ENCODE peak calls at places on chromosomes 12 and 14, in six cellular contexts. F, A, K, P, B and H are unnamed samples.

GRCh38 chr12:13198921-13199320 is 2.4 kb downstream of the EMP1 start:
- DNase-seq in K (no peak), B (peak), P (no peak), A (peak), F (no peak), H (peak)

GRCh38 chr12:67671419-67671818 is 22.9 kb downstream of the DYRK2 start:
- DNase-seq in K (no peak), F (no peak), P (no peak), B (peak), A (no peak), H (peak)

GRCh38 chr14:65269732-65270131 is 142.8 kb upstream of the FUT8 start:
- DNase-seq in K (no peak), P (no peak), F (no peak), A (no peak), B (no peak), H (no peak)

GRCh38 chr12:38915783-38916182 is 10.4 kb upstream of the CPNE8 start:
- DNase-seq in F (no peak), A (no peak), K (no peak), P (no peak), B (no peak), H (no peak)

GRCh38 chr12:11630046-11630706 is 19.3 kb upstream of the ETV6 start:
- DNase-seq in K (no peak), F (no peak), P (no peak), A (no peak), B (no peak), H (no peak)

GRCh38 chr12:128075332-128075731 is 191.6 kb upstream of the TMEM132C start:
- DNase-seq in B (no peak), P (no peak), K (no peak), F (no peak), A (no peak), H (no peak)

GRCh38 chr12:76679778-76680177 is 84.1 kb upstream of the ZDHHC17 start:
- DNase-seq in P (no peak), A (no peak), F (no peak), B (no peak), K (no peak), H (no peak)

GRCh38 chr12:43066471-43066870 is 476.9 kb upstream of the PRICKLE1 start:
- DNase-seq in P (no peak), A (no peak), B (peak), K (no peak), F (no peak), H (no peak)

GRCh38 chr12:29880987-29881386 is 97.2 kb upstream of the TMTC1 start:
- DNase-seq in A (no peak), B (no peak), P (no peak), F (no peak), K (no peak), H (no peak)
- TF ChIP-seq CTCF in A (no peak), B (no peak), P (no peak), F (no peak), K (no peak), H (no peak)

GRCh38 chr12:93115198-93115601 is 186.1 kb upstream of the EEA1 start:
- DNase-seq in P (no peak), A (peak), K (no peak), B (no peak), F (no peak), H (peak)
- H3K4me3 ChIP-seq in P (peak), A (no peak), K (no peak), B (no peak), F (no peak), H (no peak)

DNA sequence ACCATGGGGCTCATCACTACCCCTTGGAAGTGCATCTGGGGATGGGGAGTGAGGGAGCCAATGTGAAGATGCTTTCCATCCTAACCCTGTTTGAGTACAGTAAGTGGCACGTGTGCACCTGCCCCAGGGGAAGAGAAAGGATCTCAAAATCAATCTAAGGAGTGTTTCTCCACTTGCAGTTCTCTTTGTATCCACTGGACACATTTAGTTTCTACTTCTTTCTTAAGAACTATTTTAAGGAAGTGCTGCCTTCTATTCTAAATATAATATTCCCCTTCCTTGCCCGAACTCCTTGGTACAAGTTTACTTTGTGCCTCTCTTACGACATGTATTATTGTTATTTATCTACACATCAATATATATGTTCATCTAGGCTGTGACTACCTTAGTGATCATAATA is 73.8 kb downstream of the TTC6 start:
- DNase-seq in A (no peak), P (no peak), F (no peak), K (no peak), B (no peak), H (no peak)
- TF ChIP-seq CTCF in A (no peak), P (no peak), F (no peak), K (no peak), B (no peak), H (no peak)

DNA sequence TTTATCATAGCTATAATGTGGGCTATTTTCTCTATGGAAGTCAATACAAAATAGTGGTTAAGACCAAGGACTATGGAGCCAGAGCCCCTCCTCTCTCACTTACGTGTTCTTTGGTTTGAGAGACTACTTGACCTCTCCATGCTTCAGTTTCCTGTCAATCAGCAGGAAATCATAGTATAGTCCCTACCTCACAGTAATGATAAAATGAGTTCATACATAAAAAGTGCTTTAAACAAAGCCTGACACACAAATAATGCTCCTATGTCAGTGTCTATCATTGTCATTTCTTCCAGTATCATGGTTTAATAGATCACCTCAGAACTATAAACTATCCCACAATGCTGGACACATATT is 90.4 kb downstream of the MED13L start:
- DNase-seq in F (no peak), K (no peak), A (no peak), B (no peak), P (no peak), H (no peak)
- H3K4me3 ChIP-seq in F (no peak), K (no peak), A (no peak), B (no peak), P (no peak), H (no peak)

DNA sequence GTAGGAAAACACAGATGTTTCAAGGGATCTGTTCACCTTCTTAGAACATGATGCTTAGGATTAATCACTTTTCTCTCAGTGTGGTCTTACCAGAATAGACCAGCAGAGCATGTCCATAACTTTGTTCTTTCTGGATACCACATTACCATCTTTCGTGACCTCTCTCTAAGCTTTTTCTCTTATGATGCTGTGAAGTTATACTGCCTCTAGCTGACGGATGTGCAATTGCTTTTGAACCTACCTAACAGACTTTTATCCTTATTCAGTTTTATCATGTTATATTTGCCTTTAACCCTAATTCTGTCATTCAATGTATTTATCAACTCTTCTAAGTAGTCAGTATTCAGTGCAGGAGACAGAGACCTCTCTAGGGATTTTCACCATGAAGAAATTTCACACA is 246.7 kb downstream of the DACT1 start:
- DNase-seq in B (no peak), F (no peak), K (no peak), P (no peak), A (no peak), H (no peak)
- TF ChIP-seq CTCF in B (peak), F (peak), K (no peak), P (no peak), A (peak), H (peak)

DNA sequence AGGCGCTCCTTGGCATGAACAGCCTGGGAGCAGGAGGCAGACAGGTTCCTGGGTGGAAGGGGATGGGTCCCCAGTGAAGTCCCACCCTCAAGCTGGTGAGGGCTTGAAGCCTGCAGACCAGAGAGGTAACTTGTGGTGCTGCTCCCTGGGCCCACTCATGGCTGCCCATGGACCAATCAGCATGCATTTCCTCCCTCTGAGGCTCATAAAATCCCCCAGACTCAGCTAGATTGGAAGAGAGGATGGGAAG is 50.2 kb downstream of the A2M start:
- DNase-seq in B (no peak), K (no peak), A (no peak), F (no peak), P (no peak), H (no peak)
- H3K4me3 ChIP-seq in B (no peak), K (peak), A (no peak), F (no peak), P (peak), H (peak)

GRCh38 chr12:69469854-69470188 is 367 bp upstream of the FRS2 start:
- DNase-seq in F (no peak), B (no peak), P (no peak), A (no peak), K (no peak), H (no peak)

GRCh38 chr12:69471667-69472385 is 1.6 kb downstream of the FRS2 start:
- DNase-seq in K (no peak), P (no peak), A (no peak), F (no peak), B (no peak), H (no peak)

GRCh38 chr12:69468237-69469026 is 1.8 kb upstream of the FRS2 start:
- DNase-seq in K (no peak), A (no peak), P (no peak), F (no peak), B (no peak), H (peak)

GRCh38 chr12:69473229-69473628 is 3.0 kb downstream of the FRS2 start:
- DNase-seq in P (no peak), B (no peak), A (no peak), K (no peak), F (no peak), H (no peak)

DNA sequence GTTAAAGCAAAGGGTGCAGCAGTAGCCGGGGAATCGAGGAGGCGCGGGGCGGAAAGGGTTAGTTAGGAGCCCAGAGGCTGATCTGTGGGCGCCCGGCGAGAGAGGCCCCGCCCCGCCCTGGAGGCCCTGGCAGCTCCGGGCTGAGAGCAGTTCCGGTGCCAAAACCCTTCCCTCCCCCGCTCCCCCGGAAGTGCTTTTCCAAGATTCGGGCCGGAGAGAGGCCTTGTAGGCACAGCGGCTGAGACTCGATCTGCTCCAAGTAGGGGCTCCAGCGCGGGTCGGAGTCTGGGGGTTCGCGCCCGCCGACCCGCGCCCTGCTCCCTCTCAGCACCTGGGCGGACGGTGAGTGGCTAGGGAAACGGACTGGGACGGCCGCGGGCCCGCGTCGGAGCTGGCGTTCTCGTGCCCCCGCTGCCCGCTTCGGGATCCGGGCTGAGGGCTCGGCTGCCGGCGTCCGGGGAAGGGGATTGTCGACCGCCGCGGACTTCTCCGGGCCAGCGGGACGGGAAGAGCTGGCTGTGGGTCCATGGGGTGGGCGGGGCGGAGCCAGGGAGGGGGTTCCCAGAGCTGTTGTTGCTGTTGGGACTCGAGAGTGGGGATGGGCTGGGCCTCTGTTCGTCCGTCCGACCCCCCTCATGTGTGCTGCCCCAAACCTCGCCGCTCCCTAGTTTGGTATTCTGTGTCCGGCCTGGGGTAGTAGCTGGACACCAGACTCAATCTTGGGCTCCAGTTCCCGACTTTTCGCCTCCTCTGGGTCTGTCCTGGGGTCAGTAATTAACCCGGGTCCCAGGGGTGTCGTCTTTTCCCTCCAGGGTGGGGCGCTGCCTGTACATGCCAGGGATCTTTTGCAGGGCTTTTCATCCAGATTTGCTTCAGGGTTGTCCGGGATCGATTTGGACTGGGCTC is at the start of gene FRS2:
- DNase-seq in F (peak), A (peak), B (peak), P (peak), K (peak), H (peak)
- TF ChIP-seq CTCF in F (peak), A (peak), B (peak), P (no peak), K (no peak), H (peak)

DNA sequence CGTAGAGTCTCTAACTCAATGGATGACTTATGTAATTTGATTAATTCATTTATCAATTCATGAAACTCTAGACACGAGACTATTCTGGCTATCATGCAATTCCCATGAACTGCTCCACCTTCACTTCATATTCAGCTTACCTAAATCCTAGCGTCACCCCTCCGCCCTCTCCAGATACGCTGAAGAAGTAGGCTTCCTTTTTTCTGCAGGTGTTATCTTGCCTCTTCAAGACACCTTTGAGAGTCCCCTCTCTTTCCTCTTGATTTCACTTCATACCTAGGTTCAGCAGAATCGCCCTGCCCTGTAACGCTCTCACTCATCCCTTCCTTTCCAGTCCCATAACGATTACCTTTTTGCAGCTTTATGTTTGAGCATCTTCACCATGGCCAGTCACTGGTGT is 4.0 kb upstream of the RNASE4 start:
- DNase-seq in A (no peak), B (no peak), K (no peak), P (no peak), F (no peak), H (no peak)
- H3K4me3 ChIP-seq in A (no peak), B (no peak), K (no peak), P (no peak), F (peak), H (peak)

GRCh38 chr14:50542941-50543418 is 10.6 kb upstream of the MAP4K5 start:
- DNase-seq in F (no peak), P (no peak), K (peak), B (peak), A (peak), H (peak)
- TF ChIP-seq CTCF in F (peak), P (peak), K (peak), B (peak), A (peak), H (peak)